ENCODE peak calls at places on chromosomes 3 and 15, in four cellular contexts. X is germinal center; I is osteoblast; N is stimulated activated CD4-positive, alpha-beta T cell treated with anti-CD3 and anti-CD28 coated beads, Interleukin-4, amount 100 ng/mL, for 48 hours. A is an unnamed sample.

GRCh38 chr15:100994597-100995446 is 75.7 kb downstream of the LRRK1 start:
- DNase-seq in I (no peak), N (no peak), X (no peak), A (no peak)

GRCh38 chr3:44914936-44915335 is 40.5 kb downstream of the TGM4 start:
- DNase-seq in X (no peak), N (no peak), I (peak; percentile 91), A (no peak)

GRCh38 chr3:4722103-4722502 is 229.0 kb downstream of the ITPR1 start:
- DNase-seq in I (no peak), N (no peak), X (no peak), A (peak; percentile 53)

GRCh38 chr3:184380627-184381260 is 890 bp downstream of the CHRD start:
- DNase-seq in N (no peak), X (no peak), I (peak; percentile 91), A (no peak)

GRCh38 chr3:188578579-188579363 is 424.8 kb downstream of the LPP start:
- DNase-seq in X (peak; percentile 8), N (no peak), I (peak; percentile 46), A (no peak)

GRCh38 chr3:126827121-126827520 is 123.1 kb downstream of the CHCHD6 start:
- DNase-seq in X (no peak), N (no peak), I (peak; percentile 83), A (no peak)

GRCh38 chr15:96764501-96764900 is 434.0 kb downstream of the NR2F2 start:
- DNase-seq in X (no peak), N (no peak), I (no peak), A (no peak)

GRCh38 chr3:72487946-72488735 is 360.1 kb downstream of the SHQ1 start:
- DNase-seq in X (no peak), N (no peak), I (no peak), A (no peak)

GRCh38 chr3:114290911-114291901 is 2.6 kb upstream of the TIGIT start:
- DNase-seq in X (peak; percentile 89), I (peak; percentile 85), N (peak; percentile 88), A (peak; percentile 89)

GRCh38 chr3:156492801-156493261 is 62.1 kb downstream of the SSR3 start:
- DNase-seq in N (no peak), X (no peak), I (no peak), A (no peak)

GRCh38 chr3:11721114-11721440 is 77.4 kb upstream of the VGLL4 start:
- DNase-seq in X (no peak), I (no peak), N (no peak), A (no peak)

GRCh38 chr3:139887431-139887830 is 47.6 kb upstream of the CLSTN2 start:
- DNase-seq in X (no peak), N (no peak), I (no peak), A (no peak)

GRCh38 chr15:69210574-69210973 is 50.1 kb downstream of the GLCE start:
- DNase-seq in N (no peak), X (no peak), I (no peak), A (no peak)

GRCh38 chr3:15645246-15645645 is 43.7 kb downstream of the BTD start:
- DNase-seq in N (no peak), I (no peak), X (no peak), A (no peak)

GRCh38 chr3:10170915-10171478 is 6.3 kb downstream of the IRAK2 start:
- DNase-seq in I (no peak), X (peak; percentile 44), N (no peak), A (no peak)

GRCh38 chr3:134794950-134795775 is at the start of gene EPHB1:
- DNase-seq in I (peak; percentile 97), N (peak; percentile 57), X (peak; percentile 78), A (peak; percentile 19)

GRCh38 chr3:16741103-16741758 is 136.0 kb upstream of the DAZL start:
- DNase-seq in I (peak; percentile 76), N (peak; percentile 50), X (no peak), A (no peak)

GRCh38 chr3:23203651-23204111 is 554 bp downstream of the UBE2E2 start:
- DNase-seq in N (no peak), I (peak; percentile 72), X (peak; percentile 30), A (peak; percentile 5)

GRCh38 chr3:187957209-187957981 is 196.6 kb upstream of the LPP start:
- DNase-seq in I (no peak), N (no peak), X (no peak), A (no peak)

GRCh38 chr15:75215107-75216004 is 13.7 kb downstream of the C15orf39 start:
- DNase-seq in I (no peak), N (no peak), X (no peak), A (no peak)

GRCh38 chr15:70535955-70536338 is 227.4 kb downstream of the UACA start:
- DNase-seq in I (no peak), N (no peak), X (no peak), A (no peak)

GRCh38 chr3:94050546-94050945 is 12.2 kb downstream of the DHFR2 start:
- DNase-seq in X (no peak), N (no peak), I (no peak), A (no peak)

GRCh38 chr15:101288905-101289513 is 6.0 kb downstream of the SNRPA1 start:
- DNase-seq in I (peak; percentile 90), N (no peak), X (peak; percentile 70), A (peak; percentile 52)

GRCh38 chr3:39965997-39966396 is 156.6 kb downstream of the MYRIP start:
- DNase-seq in N (no peak), X (no peak), I (no peak), A (no peak)

GRCh38 chr3:183592820-183593219 is 37.3 kb upstream of the KLHL6 start:
- DNase-seq in X (no peak), N (no peak), I (no peak), A (no peak)

GRCh38 chr3:53195602-53196574 is 34.9 kb downstream of the PRKCD start:
- DNase-seq in N (peak; percentile 37), X (peak; percentile 79), I (peak; percentile 96), A (peak; percentile 60)

GRCh38 chr15:66505430-66505811 is 295 bp downstream of the ZWILCH start:
- DNase-seq in N (no peak), X (no peak), I (no peak), A (no peak)

GRCh38 chr15:96629501-96629900 is 299.0 kb downstream of the NR2F2 start:
- DNase-seq in I (no peak), N (no peak), X (no peak), A (no peak)

GRCh38 chr15:26201177-26201858 is 338.2 kb upstream of the ATP10A start:
- DNase-seq in I (no peak), X (no peak), N (no peak), A (no peak)

GRCh38 chr3:31035681-31036080 is 141.2 kb upstream of the GADL1 start:
- DNase-seq in X (no peak), N (no peak), I (no peak), A (no peak)

GRCh38 chr3:172148269-172148668 is 108.9 kb downstream of the FNDC3B start:
- DNase-seq in N (no peak), I (no peak), X (no peak), A (no peak)

GRCh38 chr3:49006591-49007067 is 562 bp upstream of the WDR6 start:
- DNase-seq in X (no peak), N (no peak), I (peak; percentile 86), A (no peak)

GRCh38 chr3:100073049-100073422 is 41.3 kb downstream of the FILIP1L start:
- DNase-seq in X (no peak), N (no peak), I (no peak), A (no peak)

A was measured in immature natural killer cell.